ENCODE peak calls at places on chromosomes 12 and 14, in five cellular contexts. E, L, R, Y and T are unnamed samples.

GRCh38 chr12:42213023-42213422 is 25.0 kb downstream of the YAF2 start:
- DNase-seq in Y (no peak), E (no peak), L (peak; percentile 78), R (no peak), T (peak; percentile 42)

GRCh38 chr14:79584679-79585078 is 626.6 kb downstream of the DIO2 start:
- DNase-seq in L (no peak), E (no peak), Y (no peak), R (no peak), T (no peak)

GRCh38 chr14:96197969-96198368 is 6.7 kb upstream of the BDKRB2 start:
- DNase-seq in L (no peak), R (no peak), E (no peak), Y (no peak), T (no peak)

GRCh38 chr12:92472198-92472597 is 230.6 kb upstream of the PLEKHG7 start:
- DNase-seq in L (no peak), R (no peak), E (no peak), Y (no peak), T (no peak)

GRCh38 chr14:41167040-41167439 is 439.6 kb upstream of the LRFN5 start:
- DNase-seq in R (no peak), L (peak; percentile 80), E (no peak), Y (no peak), T (no peak)

GRCh38 chr12:121812320-121812871 is 8.6 kb downstream of the SETD1B start:
- DNase-seq in L (peak; percentile 68), E (no peak), Y (peak; percentile 78), R (no peak), T (peak; percentile 63)

GRCh38 chr12:22443379-22444316 is 100.7 kb downstream of the C2CD5 start:
- DNase-seq in Y (peak; percentile 71), L (peak; percentile 39), E (peak; percentile 73), R (peak; percentile 75), T (peak; percentile 84)

GRCh38 chr12:117120787-117121186 is 21.6 kb upstream of the TESC start:
- DNase-seq in E (no peak), L (no peak), R (no peak), Y (no peak), T (no peak)

GRCh38 chr12:46983959-46984833 is 95.2 kb upstream of the PCED1B start:
- DNase-seq in L (peak; percentile 32), R (peak; percentile 56), Y (peak; percentile 35), E (no peak), T (peak; percentile 65)

GRCh38 chr12:109393437-109394345 is 46.0 kb downstream of the MYO1H start:
- DNase-seq in L (peak; percentile 13), R (peak; percentile 48), Y (peak; percentile 49), E (no peak), T (peak; percentile 56)